ENCODE peak calls at places on chromosomes 12 and 14, in four cellular contexts. C, N, I and K are unnamed samples. For H3K9me3, the result is how much of the 10 kb centered on the place peaks cover.

GRCh38 chr14:98494582-98494981 is 777.4 kb downstream of the BCL11B start:
- DNase-seq in C (no peak), I (no peak), N (no peak), K (no peak)

GRCh38 chr12:57521475-57522018 is 1.1 kb upstream of the MBD6 start:
- DNase-seq in I (peak), C (peak), N (peak), K (no peak)

GRCh38 chr12:131087302-131087818 is 133.7 kb downstream of the ADGRD1 start:
- DNase-seq in N (peak), I (peak), C (peak), K (no peak)

GRCh38 chr14:30385925-30386324 is 173.0 kb upstream of the G2E3 start:
- DNase-seq in I (no peak), N (no peak), C (no peak), K (no peak)

GRCh38 chr14:44833376-44833775 is 128.4 kb downstream of the KLHL28 start:
- DNase-seq in C (no peak), I (no peak), N (no peak), K (no peak)

GRCh38 chr12:66596189-66596588 is 82.7 kb downstream of the GRIP1 start:
- DNase-seq in I (no peak), C (no peak), N (no peak), K (no peak)

GRCh38 chr12:27012239-27012981 is 1.8 kb downstream of the TM7SF3 start:
- DNase-seq in N (peak), C (no peak), I (no peak), K (no peak)

GRCh38 chr14:24367506-24368214 is at the start of gene NFATC4:
- DNase-seq in N (peak), I (peak), C (peak), K (no peak)

GRCh38 chr12:65525501-65526141 is 247.1 kb downstream of the MSRB3 start:
- DNase-seq in I (no peak), N (no peak), C (no peak), K (no peak)

GRCh38 chr12:12286441-12286840 is 19.6 kb upstream of the LRP6 start:
- DNase-seq in I (no peak), C (no peak), N (no peak), K (no peak)

GRCh38 chr14:105142651-105143450 is 25.7 kb downstream of the JAG2 start:
- DNase-seq in N (no peak), C (no peak), I (no peak), K (no peak)

GRCh38 chr12:3563966-3564365 is 73.0 kb downstream of the PRMT8 start:
- DNase-seq in I (no peak), C (no peak), N (no peak), K (no peak)

GRCh38 chr14:61514006-61514830 is 181.1 kb upstream of the HIF1A start:
- DNase-seq in N (no peak), C (no peak), I (no peak), K (no peak)

GRCh38 chr14:98965061-98965460 is 306.9 kb downstream of the BCL11B start:
- DNase-seq in I (no peak), C (no peak), N (no peak), K (no peak)

GRCh38 chr12:75481013-75481705 is 604 bp downstream of the GLIPR1 start:
- DNase-seq in I (no peak), N (no peak), C (no peak), K (no peak)

GRCh38 chr12:75656650-75657049 is 145.2 kb upstream of the KRR1 start:
- DNase-seq in I (no peak), N (no peak), C (no peak), K (no peak)

GRCh38 chr12:34345801-34346200 is 323.5 kb downstream of the ALG10 start:
- DNase-seq in I (no peak), C (no peak), N (no peak), K (no peak)
- H3K9me3 ChIP-seq in I (half or more), C (under half), N (under half), K (under half)

DNA sequence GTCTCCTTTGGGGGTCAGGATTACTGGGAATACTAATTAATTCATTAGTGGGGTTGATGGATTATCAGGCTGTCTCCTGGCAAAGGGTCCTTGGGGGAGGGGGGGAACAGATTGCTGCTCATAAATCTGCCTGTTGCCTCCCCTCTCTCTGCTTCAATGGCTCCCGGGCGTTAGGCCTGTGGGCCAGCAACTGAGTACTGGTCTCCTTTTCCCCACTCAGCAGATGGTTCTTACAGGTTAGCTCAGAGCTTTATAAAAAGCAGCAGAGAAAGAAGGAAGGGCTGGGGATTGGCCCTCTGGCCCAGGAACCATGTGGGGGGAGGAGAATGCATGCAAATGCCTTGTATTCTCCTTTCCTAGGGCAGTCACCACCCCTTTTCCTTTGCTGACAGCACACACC is 2.4 kb upstream of the NEUROD4 start:
- DNase-seq in I (no peak), C (no peak), N (no peak), K (no peak)
- TF ChIP-seq CTCF in I (no peak), C (no peak), N (no peak), K (no peak)

GRCh38 chr14:68935761-68936209 is 43.3 kb downstream of the ACTN1 start:
- DNase-seq in I (peak), C (no peak), N (peak), K (no peak)
- H3K27ac ChIP-seq in I (peak), C (peak), N (peak), K (no peak)

DNA sequence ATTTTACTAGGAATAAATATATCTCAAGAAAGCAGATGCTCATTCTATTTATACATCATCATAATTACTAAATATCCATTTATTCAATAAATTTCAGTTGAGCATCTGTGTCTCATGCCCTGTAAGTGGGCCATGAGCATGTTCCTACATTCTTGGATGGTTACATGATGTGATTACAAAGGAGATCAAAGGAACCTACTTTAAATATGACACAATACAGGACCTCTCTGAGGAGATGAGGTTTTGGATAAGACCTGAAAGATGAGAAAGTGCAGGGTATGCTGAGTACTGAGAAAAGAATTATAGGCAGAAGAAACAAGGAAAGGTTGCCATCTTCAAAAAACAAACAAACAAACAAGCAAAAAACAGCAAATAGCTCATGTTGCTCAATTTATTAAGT is 105.4 kb upstream of the CNTN1 start:
- DNase-seq in I (no peak), N (no peak), C (no peak), K (no peak)
- H3K9me3 ChIP-seq in I (under half), N (under half), C (under half), K (under half)

GRCh38 chr14:89418452-89418851 is 1.4 kb upstream of the FOXN3 start:
- DNase-seq in C (no peak), I (no peak), N (peak), K (no peak)

GRCh38 chr14:89418976-89419375 is 1.9 kb upstream of the FOXN3 start:
- DNase-seq in I (no peak), N (no peak), C (no peak), K (no peak)

GRCh38 chr14:89416002-89416995 is 734 bp downstream of the FOXN3 start:
- DNase-seq in N (peak), C (peak), I (peak), K (peak)

GRCh38 chr14:89417111-89417468 is at the start of gene FOXN3:
- DNase-seq in C (peak), N (peak), I (peak), K (peak)

GRCh38 chr14:89417469-89418225 is 614 bp upstream of the FOXN3 start:
- DNase-seq in I (peak), N (peak), C (peak), K (peak)
- TF ChIP-seq CTCF in I (no peak), N (peak), C (peak), K (peak)

GRCh38 chr12:6369916-6370575 is 5.3 kb downstream of the SCNN1A start:
- DNase-seq in C (no peak), I (no peak), N (no peak), K (no peak)

GRCh38 chr12:6370576-6370935 is 4.8 kb downstream of the SCNN1A start:
- DNase-seq in N (no peak), C (no peak), I (no peak), K (no peak)

GRCh38 chr12:6367969-6368892 is 7.1 kb downstream of the SCNN1A start:
- DNase-seq in I (no peak), C (no peak), N (no peak), K (no peak)

GRCh38 chr12:6368906-6369525 is 6.3 kb downstream of the SCNN1A start:
- DNase-seq in N (no peak), I (no peak), C (no peak), K (no peak)

GRCh38 chr12:6367065-6367968 is 8.0 kb downstream of the SCNN1A start:
- DNase-seq in I (no peak), N (no peak), C (no peak), K (no peak)
- H3K27ac ChIP-seq in I (peak), N (peak), C (no peak), K (no peak)